ENCODE peak calls at places on chromosomes 3 and 15, in six cellular contexts. G is H9, C is neuronal stem cell, M is H1, T is IMR-90, Q is mesendoderm. X is an unnamed sample.

GRCh38 chr15:70074380-70074779 is 23.3 kb downstream of the TLE3 start:
- DNase-seq in T (no peak), M (no peak), G (no peak), Q (no peak), C (no peak), X (no peak)

GRCh38 chr15:66619152-66619903 is 53.5 kb upstream of the LCTL start:
- DNase-seq in T (peak), M (peak), C (peak), G (peak), Q (peak), X (peak)

GRCh38 chr15:71079208-71080044 is 35.8 kb upstream of the THSD4 start:
- DNase-seq in T (peak), M (no peak), G (no peak), C (no peak), Q (peak), X (peak)

GRCh38 chr15:78051622-78052405 is 25.7 kb downstream of the TBC1D2B start:
- DNase-seq in C (no peak), M (no peak), Q (peak), G (no peak), T (peak), X (peak)

GRCh38 chr3:184345678-184346144 is 8.3 kb downstream of the FAM131A start:
- DNase-seq in M (no peak), Q (peak), G (peak), C (peak), T (peak), X (peak)

GRCh38 chr3:44862221-44862637 is 517 bp downstream of the TMEM42 start:
- DNase-seq in Q (peak), G (no peak), C (peak), M (no peak), T (peak), X (no peak)

GRCh38 chr3:103052236-103052830 is 617.5 kb downstream of the ZPLD1 start:
- DNase-seq in C (no peak), T (no peak), G (no peak), M (no peak), Q (no peak), X (no peak)

GRCh38 chr15:39586387-39587171 is 5.7 kb downstream of the THBS1 start:
- DNase-seq in C (no peak), M (no peak), G (no peak), T (peak), Q (no peak), X (no peak)

GRCh38 chr3:159178209-159178897 is 376.5 kb downstream of the MFSD1 start:
- DNase-seq in C (no peak), Q (no peak), G (no peak), T (no peak), M (no peak), X (no peak)

GRCh38 chr15:64874131-64874530 is 32.4 kb downstream of the PLEKHO2 start:
- DNase-seq in G (no peak), M (no peak), T (no peak), C (no peak), Q (peak), X (peak)

GRCh38 chr3:65342084-65342683 is 654.4 kb upstream of the ADAMTS9 start:
- DNase-seq in T (peak), C (peak), M (peak), G (peak), Q (peak), X (peak)

GRCh38 chr15:67240235-67241131 is 14.0 kb downstream of the AAGAB start:
- DNase-seq in T (no peak), Q (peak), G (no peak), M (no peak), C (no peak), X (no peak)

GRCh38 chr3:169148448-169149348 is 514.8 kb downstream of the MECOM start:
- DNase-seq in T (no peak), M (no peak), C (no peak), G (no peak), Q (peak), X (no peak)

GRCh38 chr3:62570888-62571287 is 197.5 kb upstream of the FEZF2 start:
- DNase-seq in T (no peak), M (no peak), Q (no peak), C (no peak), G (no peak), X (no peak)

GRCh38 chr15:60722328-60723112 is 243.6 kb upstream of the ICE2 start:
- DNase-seq in T (no peak), C (no peak), M (no peak), Q (no peak), G (no peak), X (no peak)

GRCh38 chr15:74978503-74978902 is 16.9 kb upstream of the SCAMP5 start:
- DNase-seq in Q (no peak), C (no peak), G (no peak), T (peak), M (no peak), X (no peak)

GRCh38 chr3:59994720-59995304 is 945.0 kb upstream of the CFAP20DC start:
- DNase-seq in G (no peak), C (no peak), Q (no peak), T (no peak), M (no peak), X (no peak)

GRCh38 chr15:57403532-57403931 is 27.2 kb downstream of the CGNL1 start:
- DNase-seq in G (no peak), M (no peak), Q (no peak), C (no peak), T (no peak), X (no peak)

GRCh38 chr3:158709666-158710083 is 22.6 kb downstream of the RARRES1 start:
- DNase-seq in Q (peak), T (peak), C (no peak), M (no peak), G (no peak), X (peak)

GRCh38 chr3:127456471-127457093 is 134.0 kb downstream of the TPRA1 start:
- DNase-seq in G (no peak), M (no peak), C (no peak), Q (peak), T (peak), X (no peak)

GRCh38 chr15:34760909-34761308 is 6.1 kb upstream of the GJD2 start:
- DNase-seq in M (no peak), G (no peak), T (no peak), C (no peak), Q (no peak), X (no peak)

GRCh38 chr3:177229791-177230190 is 32.5 kb upstream of the TBL1XR1 start:
- DNase-seq in Q (no peak), C (no peak), T (peak), M (no peak), G (no peak), X (no peak)

GRCh38 chr15:70857547-70858265 is 3.7 kb upstream of the LARP6 start:
- DNase-seq in M (no peak), G (no peak), Q (no peak), T (peak), C (no peak), X (no peak)

GRCh38 chr3:47825590-47825989 is 22.7 kb downstream of the DHX30 start:
- DNase-seq in Q (no peak), T (no peak), M (no peak), C (no peak), G (no peak), X (no peak)
- H3K18ac ChIP-seq in Q (no peak), T (no peak), M (peak), C (no peak), G (peak), X (no peak)

DNA sequence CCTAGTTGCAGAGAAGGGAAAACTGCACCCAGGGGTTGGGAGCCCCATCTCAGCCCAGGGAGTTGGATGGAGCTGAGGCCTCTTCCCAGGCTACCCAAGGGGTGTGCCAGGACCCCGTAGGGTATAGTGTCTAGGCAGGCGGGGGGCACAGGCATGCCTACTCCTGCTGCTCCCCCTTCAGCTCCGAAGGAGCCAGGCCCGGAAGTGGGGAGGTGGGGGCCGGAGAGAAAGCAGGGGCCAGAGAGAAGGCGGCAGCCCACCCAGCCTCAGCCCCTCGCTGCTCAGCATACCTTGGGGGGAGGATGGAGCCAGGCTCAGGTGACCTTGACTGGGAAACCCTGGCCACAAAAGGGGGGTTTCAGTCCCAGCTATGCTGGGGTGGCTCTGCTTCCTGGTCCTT is 1.4 kb downstream of the SEMA3F start:
- DNase-seq in Q (no peak), G (no peak), M (no peak), T (no peak), C (no peak), X (no peak)
- H3K18ac ChIP-seq in Q (peak), G (peak), M (peak), T (peak), C (peak), X (peak)

GRCh38 chr3:135980343-135980742 is 14.8 kb downstream of the PPP2R3A start:
- DNase-seq in T (no peak), C (no peak), M (no peak), Q (no peak), G (no peak), X (no peak)

GRCh38 chr3:135975536-135975935 is 10.0 kb downstream of the PPP2R3A start:
- DNase-seq in Q (no peak), C (no peak), M (no peak), G (no peak), T (no peak), X (no peak)

GRCh38 chr3:135970500-135971116 is 5.1 kb downstream of the PPP2R3A start:
- DNase-seq in C (no peak), T (peak), M (no peak), Q (peak), G (no peak), X (peak)

GRCh38 chr3:135973846-135974245 is 8.3 kb downstream of the PPP2R3A start:
- DNase-seq in M (no peak), G (no peak), T (no peak), C (no peak), Q (peak), X (no peak)

DNA sequence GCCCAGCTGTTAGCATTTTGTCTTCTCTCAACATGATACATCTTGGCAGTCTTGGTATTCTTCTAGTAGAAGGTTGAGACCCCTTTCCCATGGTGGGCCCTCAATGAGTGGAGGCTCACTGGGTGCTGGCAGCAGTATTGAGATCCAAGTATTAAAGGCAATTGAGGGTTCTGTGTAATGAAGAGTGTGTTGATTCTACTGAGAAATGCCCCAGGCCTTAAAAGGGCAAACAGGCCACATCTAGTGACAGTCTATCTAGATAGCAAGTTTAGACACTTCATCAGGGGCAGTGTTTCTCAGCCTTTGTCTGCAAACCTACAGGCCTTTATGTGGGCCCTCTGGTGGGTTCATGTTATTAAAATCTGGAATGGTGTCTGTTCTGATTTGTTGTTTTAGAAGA is 9.5 kb downstream of the PPP2R3A start:
- DNase-seq in C (no peak), Q (peak), G (no peak), M (no peak), T (no peak), X (no peak)
- H3K18ac ChIP-seq in C (no peak), Q (peak), G (no peak), M (no peak), T (peak), X (no peak)

GRCh38 chr15:95284487-95284886 is 1046.0 kb upstream of the NR2F2 start:
- DNase-seq in T (no peak), C (no peak), Q (no peak), G (no peak), M (no peak), X (no peak)
- H3K18ac ChIP-seq in T (no peak), C (no peak), Q (no peak), G (no peak), M (no peak), X (no peak)